ENCODE peak calls at places on chromosomes 1 and 21, in four cellular contexts. One of them, this sample, is unnamed.

GRCh38 chr21:45018131-45019075 is 56.0 kb upstream of the ADARB1 start:
- DNase-seq in heart right ventricle: peak
- DNase-seq in bronchial epithelial cell: no peak
- DNase-seq in MCF 10A: no peak
- DNase-seq in this sample: no peak

GRCh38 chr1:85952460-85952859 is 204.1 kb downstream of the COL24A1 start:
- DNase-seq in heart right ventricle: no peak
- DNase-seq in bronchial epithelial cell: no peak
- DNase-seq in MCF 10A: peak
- DNase-seq in this sample: no peak

GRCh38 chr1:24830680-24831272 is 85.5 kb downstream of the CLIC4 start:
- DNase-seq in heart right ventricle: no peak
- DNase-seq in bronchial epithelial cell: peak
- DNase-seq in MCF 10A: peak
- DNase-seq in this sample: peak

GRCh38 chr1:161740871-161741270 is 8.7 kb upstream of the DUSP12 start:
- DNase-seq in heart right ventricle: no peak
- DNase-seq in bronchial epithelial cell: no peak
- DNase-seq in MCF 10A: no peak
- DNase-seq in this sample: no peak

GRCh38 chr1:41545996-41546938 is 61.8 kb upstream of the EDN2 start:
- DNase-seq in heart right ventricle: no peak
- DNase-seq in bronchial epithelial cell: no peak
- DNase-seq in MCF 10A: no peak
- DNase-seq in this sample: no peak

GRCh38 chr1:18211764-18212163 is 104.2 kb downstream of the IGSF21 start:
- DNase-seq in heart right ventricle: no peak
- DNase-seq in bronchial epithelial cell: no peak
- DNase-seq in MCF 10A: no peak
- DNase-seq in this sample: no peak

GRCh38 chr1:173405758-173406344 is 71.3 kb upstream of the PRDX6 start:
- DNase-seq in heart right ventricle: no peak
- DNase-seq in bronchial epithelial cell: peak
- DNase-seq in MCF 10A: peak
- DNase-seq in this sample: peak

GRCh38 chr1:43653339-43653738 is 3.4 kb downstream of the KDM4A start:
- DNase-seq in heart right ventricle: no peak
- DNase-seq in bronchial epithelial cell: no peak
- DNase-seq in MCF 10A: peak
- DNase-seq in this sample: peak

GRCh38 chr1:93081716-93082115 is 2.6 kb downstream of the MTF2 start:
- DNase-seq in heart right ventricle: no peak
- DNase-seq in bronchial epithelial cell: peak
- DNase-seq in MCF 10A: peak
- DNase-seq in this sample: peak

GRCh38 chr21:45580576-45581321 is 38.5 kb upstream of the SLC19A1 start:
- DNase-seq in heart right ventricle: no peak
- DNase-seq in bronchial epithelial cell: no peak
- DNase-seq in MCF 10A: no peak
- DNase-seq in this sample: no peak

GRCh38 chr1:3869751-3870301 is 12.6 kb downstream of the DFFB start:
- DNase-seq in heart right ventricle: no peak
- DNase-seq in bronchial epithelial cell: no peak
- DNase-seq in MCF 10A: no peak
- DNase-seq in this sample: no peak

GRCh38 chr1:85444381-85444780 is 20.6 kb downstream of the DDAH1 start:
- DNase-seq in heart right ventricle: no peak
- DNase-seq in bronchial epithelial cell: no peak
- DNase-seq in MCF 10A: no peak
- DNase-seq in this sample: no peak

GRCh38 chr1:212415107-212415841 is 588 bp upstream of the PACC1 start:
- DNase-seq in heart right ventricle: no peak
- DNase-seq in bronchial epithelial cell: no peak
- DNase-seq in MCF 10A: no peak
- DNase-seq in this sample: no peak

GRCh38 chr1:97654866-97655265 is 266.0 kb downstream of the DPYD start:
- DNase-seq in heart right ventricle: no peak
- DNase-seq in bronchial epithelial cell: no peak
- DNase-seq in MCF 10A: no peak
- DNase-seq in this sample: no peak

GRCh38 chr21:41924355-41924754 is 29.5 kb downstream of the C2CD2 start:
- DNase-seq in heart right ventricle: no peak
- DNase-seq in bronchial epithelial cell: no peak
- DNase-seq in MCF 10A: no peak
- DNase-seq in this sample: no peak

GRCh38 chr1:56557746-56558145 is 21.6 kb downstream of the PLPP3 start:
- DNase-seq in heart right ventricle: no peak
- DNase-seq in bronchial epithelial cell: no peak
- DNase-seq in MCF 10A: no peak
- DNase-seq in this sample: no peak

GRCh38 chr21:37623689-37624088 is 257.1 kb downstream of the DYRK1A start:
- DNase-seq in heart right ventricle: no peak
- DNase-seq in bronchial epithelial cell: no peak
- DNase-seq in MCF 10A: no peak
- DNase-seq in this sample: no peak

GRCh38 chr21:34715518-34715917 is 46.7 kb downstream of the CLIC6 start:
- DNase-seq in heart right ventricle: no peak
- DNase-seq in bronchial epithelial cell: no peak
- DNase-seq in MCF 10A: no peak
- DNase-seq in this sample: no peak

GRCh38 chr1:204959374-204959773 is 83.6 kb upstream of the CNTN2 start:
- DNase-seq in heart right ventricle: peak
- DNase-seq in bronchial epithelial cell: no peak
- DNase-seq in MCF 10A: no peak
- DNase-seq in this sample: no peak

GRCh38 chr1:204962742-204963632 is 80.0 kb upstream of the CNTN2 start:
- DNase-seq in heart right ventricle: no peak
- DNase-seq in bronchial epithelial cell: no peak
- DNase-seq in MCF 10A: no peak
- DNase-seq in this sample: no peak

GRCh38 chr1:204959836-204960235 is 83.2 kb upstream of the CNTN2 start:
- DNase-seq in heart right ventricle: no peak
- DNase-seq in bronchial epithelial cell: no peak
- DNase-seq in MCF 10A: no peak
- DNase-seq in this sample: no peak

GRCh38 chr1:204960306-204960984 is 82.6 kb upstream of the CNTN2 start:
- DNase-seq in heart right ventricle: no peak
- DNase-seq in bronchial epithelial cell: no peak
- DNase-seq in MCF 10A: no peak
- DNase-seq in this sample: no peak

DNA sequence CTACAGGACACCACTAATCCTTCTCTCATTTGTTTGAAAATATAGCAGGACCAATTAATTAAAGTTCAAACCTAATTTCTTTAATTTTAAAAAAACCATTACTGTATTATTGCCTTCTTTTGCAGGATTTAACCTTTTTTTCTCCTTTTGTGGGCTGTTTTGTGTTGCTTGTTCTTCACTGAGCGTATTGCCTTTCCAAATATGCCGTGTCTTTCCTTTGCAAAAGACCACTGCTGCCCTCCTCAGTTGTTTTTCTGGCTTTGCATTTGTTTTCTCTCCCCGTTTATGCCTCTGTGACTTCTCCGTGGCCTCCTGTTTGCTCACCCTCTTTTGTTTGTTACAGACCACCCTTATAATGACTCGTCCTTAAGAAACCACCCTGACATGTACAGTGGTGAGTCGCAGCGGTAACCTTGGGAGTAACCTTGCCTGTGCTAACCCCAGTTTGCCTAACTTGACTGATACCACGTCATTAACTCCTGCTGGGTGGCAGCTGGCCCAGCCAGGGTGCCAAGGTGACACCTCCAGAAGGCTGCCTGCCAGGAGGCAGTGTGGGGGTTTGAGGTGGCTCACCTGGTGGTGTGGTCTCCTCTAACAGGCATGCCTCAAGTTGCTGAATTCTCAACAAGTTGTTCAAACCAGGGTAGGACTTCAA is 81.1 kb upstream of the CNTN2 start:
- DNase-seq in heart right ventricle: peak
- DNase-seq in bronchial epithelial cell: no peak
- DNase-seq in MCF 10A: no peak
- DNase-seq in this sample: no peak
- TF ChIP-seq CTCF in heart right ventricle: no peak
- TF ChIP-seq CTCF in bronchial epithelial cell: no peak
- TF ChIP-seq CTCF in MCF 10A: no peak
- TF ChIP-seq CTCF in this sample: no peak

GRCh38 chr1:117587479-117588356 is 18.1 kb upstream of the TENT5C start:
- DNase-seq in heart right ventricle: no peak
- DNase-seq in bronchial epithelial cell: no peak
- DNase-seq in MCF 10A: no peak
- DNase-seq in this sample: no peak

GRCh38 chr1:117589531-117589930 is 16.3 kb upstream of the TENT5C start:
- DNase-seq in heart right ventricle: no peak
- DNase-seq in bronchial epithelial cell: peak
- DNase-seq in MCF 10A: no peak
- DNase-seq in this sample: peak

GRCh38 chr1:117586337-117586736 is 19.5 kb upstream of the TENT5C start:
- DNase-seq in heart right ventricle: no peak
- DNase-seq in bronchial epithelial cell: no peak
- DNase-seq in MCF 10A: no peak
- DNase-seq in this sample: no peak

GRCh38 chr1:117585086-117585485 is 20.8 kb upstream of the TENT5C start:
- DNase-seq in heart right ventricle: no peak
- DNase-seq in bronchial epithelial cell: no peak
- DNase-seq in MCF 10A: no peak
- DNase-seq in this sample: no peak

DNA sequence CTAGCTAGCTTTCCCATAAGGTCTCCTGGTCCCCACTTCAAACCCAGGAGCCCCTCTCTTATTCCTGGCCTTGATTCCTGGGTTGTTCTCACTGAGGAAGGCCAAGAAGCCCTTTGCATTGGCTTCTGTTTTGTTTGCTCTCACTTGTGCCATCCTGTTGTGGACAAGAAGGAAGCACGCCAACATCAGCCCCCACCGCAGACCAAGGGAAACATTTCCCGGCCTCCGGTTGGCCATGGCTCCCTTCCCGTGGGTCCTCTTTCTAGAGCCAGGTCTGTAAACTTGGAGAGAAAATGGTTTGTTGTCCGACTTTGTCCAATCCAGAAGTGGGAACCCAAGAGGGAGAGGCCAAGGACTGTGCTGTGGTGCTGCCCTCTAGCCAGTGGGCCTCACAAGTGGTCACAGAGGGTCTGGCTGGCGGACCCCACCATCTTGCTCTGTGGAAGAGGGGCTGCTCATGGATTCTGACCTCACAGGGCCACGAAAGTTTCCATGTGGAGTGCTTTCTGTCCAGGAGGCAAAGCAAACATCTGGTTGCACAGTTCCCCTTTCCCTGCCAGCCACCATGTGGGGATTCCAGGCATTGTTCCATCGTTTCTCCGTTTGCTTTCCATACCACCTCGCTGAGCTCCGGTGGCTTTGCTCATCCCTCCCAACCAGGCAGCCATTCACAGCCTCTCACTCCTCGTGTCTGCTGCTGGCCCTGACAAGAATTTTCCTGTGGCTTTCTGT is 18.9 kb upstream of the TENT5C start:
- DNase-seq in heart right ventricle: no peak
- DNase-seq in bronchial epithelial cell: no peak
- DNase-seq in MCF 10A: no peak
- DNase-seq in this sample: no peak
- TF ChIP-seq CTCF in heart right ventricle: no peak
- TF ChIP-seq CTCF in bronchial epithelial cell: no peak
- TF ChIP-seq CTCF in MCF 10A: no peak
- TF ChIP-seq CTCF in this sample: no peak

GRCh38 chr1:15152318-15153183 is 996 bp upstream of the TMEM51 start:
- DNase-seq in heart right ventricle: peak
- DNase-seq in bronchial epithelial cell: peak
- DNase-seq in MCF 10A: peak
- DNase-seq in this sample: peak
- TF ChIP-seq CTCF in heart right ventricle: peak
- TF ChIP-seq CTCF in bronchial epithelial cell: peak
- TF ChIP-seq CTCF in MCF 10A: peak
- TF ChIP-seq CTCF in this sample: peak

DNA sequence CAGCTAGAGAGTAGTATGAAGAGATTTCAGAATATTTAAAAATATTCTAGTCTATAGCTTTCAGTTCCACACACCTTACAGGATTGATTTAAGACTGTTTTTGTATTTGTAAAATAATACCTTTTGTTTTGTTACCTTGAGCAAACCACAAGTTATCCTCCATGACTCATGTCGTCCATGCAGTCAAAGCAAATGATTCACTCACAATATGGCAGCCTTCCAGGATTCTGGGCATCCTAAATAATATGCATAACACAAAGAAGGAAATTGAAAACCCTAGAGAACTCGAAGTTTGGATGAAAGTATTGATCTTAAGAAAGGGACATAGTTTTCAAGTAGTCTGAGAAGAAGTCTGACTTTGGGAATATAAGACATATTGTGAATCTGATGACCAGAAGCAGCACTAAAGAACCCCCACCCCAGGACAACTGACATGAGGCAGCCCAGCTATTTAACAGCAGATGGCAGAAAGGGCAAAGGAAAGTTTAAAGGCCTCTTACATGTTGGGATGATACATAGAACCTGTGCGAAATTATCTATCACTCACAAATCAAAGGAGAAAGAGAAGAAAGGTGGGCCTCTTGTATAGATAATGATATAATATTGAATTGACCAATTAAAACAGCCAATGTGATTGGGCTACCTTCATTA is 857.9 kb downstream of the BRINP3 start:
- DNase-seq in heart right ventricle: no peak
- DNase-seq in bronchial epithelial cell: peak
- DNase-seq in MCF 10A: peak
- DNase-seq in this sample: peak
- TF ChIP-seq CTCF in heart right ventricle: no peak
- TF ChIP-seq CTCF in bronchial epithelial cell: no peak
- TF ChIP-seq CTCF in MCF 10A: peak
- TF ChIP-seq CTCF in this sample: peak

GRCh38 chr1:201570158-201570885 is 31.4 kb downstream of the NAV1 start:
- DNase-seq in heart right ventricle: no peak
- DNase-seq in bronchial epithelial cell: no peak
- DNase-seq in MCF 10A: no peak
- DNase-seq in this sample: no peak
- TF ChIP-seq CTCF in heart right ventricle: no peak
- TF ChIP-seq CTCF in bronchial epithelial cell: no peak
- TF ChIP-seq CTCF in MCF 10A: no peak
- TF ChIP-seq CTCF in this sample: no peak

GRCh38 chr1:88727205-88727604 is 43.1 kb downstream of the PKN2 start:
- DNase-seq in heart right ventricle: no peak
- DNase-seq in bronchial epithelial cell: no peak
- DNase-seq in MCF 10A: no peak
- DNase-seq in this sample: no peak
- TF ChIP-seq CTCF in heart right ventricle: no peak
- TF ChIP-seq CTCF in bronchial epithelial cell: no peak
- TF ChIP-seq CTCF in MCF 10A: no peak
- TF ChIP-seq CTCF in this sample: no peak

GRCh38 chr1:869499-870244 is 54.1 kb upstream of the SAMD11 start:
- DNase-seq in heart right ventricle: peak
- DNase-seq in bronchial epithelial cell: peak
- DNase-seq in MCF 10A: peak
- DNase-seq in this sample: peak
- TF ChIP-seq CTCF in heart right ventricle: peak
- TF ChIP-seq CTCF in bronchial epithelial cell: peak
- TF ChIP-seq CTCF in MCF 10A: peak
- TF ChIP-seq CTCF in this sample: peak

This sample was measured in epithelial cell of esophagus.